ENCODE peak calls at places on chromosomes 1 and 21, in ten cellular contexts. One of them, this sample, is unnamed. For H3K4me1, the result is how much of the 10 kb centered on the place peaks cover.

GRCh38 chr1:225923692-225924555 is at the start of gene PYCR2:
- DNase-seq in HCT116: peak
- DNase-seq in left ventricle myocardium inferior: peak
- DNase-seq in heart right ventricle: peak
- DNase-seq in K562: peak
- DNase-seq in colonic mucosa: peak
- DNase-seq in right lobe of liver: peak
- DNase-seq in heart left ventricle: peak
- DNase-seq in Peyer's patch: peak
- DNase-seq in body of pancreas: peak
- DNase-seq in this sample: peak

GRCh38 chr1:242886137-242886536 is 361.6 kb upstream of the PLD5 start:
- DNase-seq in HCT116: no peak
- DNase-seq in left ventricle myocardium inferior: no peak
- DNase-seq in heart right ventricle: no peak
- DNase-seq in K562: no peak
- DNase-seq in colonic mucosa: peak
- DNase-seq in right lobe of liver: no peak
- DNase-seq in heart left ventricle: no peak
- DNase-seq in Peyer's patch: no peak
- DNase-seq in body of pancreas: no peak
- DNase-seq in this sample: no peak

GRCh38 chr1:37922767-37923550 is 23.9 kb downstream of the INPP5B start:
- DNase-seq in HCT116: no peak
- DNase-seq in left ventricle myocardium inferior: no peak
- DNase-seq in heart right ventricle: no peak
- DNase-seq in K562: peak
- DNase-seq in colonic mucosa: no peak
- DNase-seq in right lobe of liver: no peak
- DNase-seq in heart left ventricle: no peak
- DNase-seq in Peyer's patch: peak
- DNase-seq in body of pancreas: peak
- DNase-seq in this sample: no peak

GRCh38 chr1:2556277-2557145 is at the start of gene TNFRSF14:
- DNase-seq in HCT116: no peak
- DNase-seq in left ventricle myocardium inferior: no peak
- DNase-seq in heart right ventricle: peak
- DNase-seq in K562: peak
- DNase-seq in colonic mucosa: peak
- DNase-seq in right lobe of liver: peak
- DNase-seq in heart left ventricle: peak
- DNase-seq in Peyer's patch: peak
- DNase-seq in body of pancreas: peak
- DNase-seq in this sample: peak

GRCh38 chr1:15736035-15736665 is at the start of gene SLC25A34:
- DNase-seq in HCT116: no peak
- DNase-seq in left ventricle myocardium inferior: peak
- DNase-seq in heart right ventricle: peak
- DNase-seq in K562: no peak
- DNase-seq in colonic mucosa: peak
- DNase-seq in right lobe of liver: peak
- DNase-seq in heart left ventricle: peak
- DNase-seq in Peyer's patch: peak
- DNase-seq in body of pancreas: peak
- DNase-seq in this sample: peak

GRCh38 chr1:108017698-108018097 is 52.7 kb upstream of the VAV3 start:
- DNase-seq in HCT116: no peak
- DNase-seq in left ventricle myocardium inferior: no peak
- DNase-seq in heart right ventricle: no peak
- DNase-seq in K562: no peak
- DNase-seq in colonic mucosa: no peak
- DNase-seq in right lobe of liver: no peak
- DNase-seq in heart left ventricle: no peak
- DNase-seq in Peyer's patch: no peak
- DNase-seq in body of pancreas: no peak
- DNase-seq in this sample: no peak

GRCh38 chr1:75034376-75034775 is 99.8 kb upstream of the LHX8 start:
- DNase-seq in HCT116: no peak
- DNase-seq in left ventricle myocardium inferior: no peak
- DNase-seq in heart right ventricle: no peak
- DNase-seq in K562: no peak
- DNase-seq in colonic mucosa: no peak
- DNase-seq in right lobe of liver: no peak
- DNase-seq in heart left ventricle: no peak
- DNase-seq in Peyer's patch: no peak
- DNase-seq in body of pancreas: no peak
- DNase-seq in this sample: no peak

GRCh38 chr1:64033667-64034215 is 169.7 kb upstream of the UBE2U start:
- DNase-seq in HCT116: no peak
- DNase-seq in left ventricle myocardium inferior: peak
- DNase-seq in heart right ventricle: no peak
- DNase-seq in K562: no peak
- DNase-seq in colonic mucosa: no peak
- DNase-seq in right lobe of liver: no peak
- DNase-seq in heart left ventricle: peak
- DNase-seq in Peyer's patch: no peak
- DNase-seq in body of pancreas: peak
- DNase-seq in this sample: no peak

GRCh38 chr1:66931548-66932124 is 6.8 kb downstream of the MIER1 start:
- DNase-seq in HCT116: no peak
- DNase-seq in left ventricle myocardium inferior: no peak
- DNase-seq in heart right ventricle: no peak
- DNase-seq in K562: no peak
- DNase-seq in colonic mucosa: no peak
- DNase-seq in right lobe of liver: no peak
- DNase-seq in heart left ventricle: no peak
- DNase-seq in Peyer's patch: no peak
- DNase-seq in body of pancreas: no peak
- DNase-seq in this sample: peak

GRCh38 chr1:220374449-220374848 is 102.2 kb upstream of the RAB3GAP2 start:
- DNase-seq in HCT116: no peak
- DNase-seq in left ventricle myocardium inferior: no peak
- DNase-seq in heart right ventricle: no peak
- DNase-seq in K562: no peak
- DNase-seq in colonic mucosa: no peak
- DNase-seq in right lobe of liver: no peak
- DNase-seq in heart left ventricle: no peak
- DNase-seq in Peyer's patch: no peak
- DNase-seq in body of pancreas: no peak
- DNase-seq in this sample: no peak

GRCh38 chr1:229107302-229107815 is 163.6 kb upstream of the RAB4A start:
- DNase-seq in HCT116: no peak
- DNase-seq in left ventricle myocardium inferior: no peak
- DNase-seq in heart right ventricle: no peak
- DNase-seq in K562: no peak
- DNase-seq in colonic mucosa: no peak
- DNase-seq in right lobe of liver: peak
- DNase-seq in heart left ventricle: no peak
- DNase-seq in Peyer's patch: peak
- DNase-seq in body of pancreas: no peak
- DNase-seq in this sample: no peak

GRCh38 chr1:111471012-111471411 is 2.8 kb upstream of the C1orf162 start:
- DNase-seq in HCT116: no peak
- DNase-seq in left ventricle myocardium inferior: peak
- DNase-seq in heart right ventricle: no peak
- DNase-seq in K562: no peak
- DNase-seq in colonic mucosa: peak
- DNase-seq in right lobe of liver: no peak
- DNase-seq in heart left ventricle: peak
- DNase-seq in Peyer's patch: peak
- DNase-seq in body of pancreas: peak
- DNase-seq in this sample: peak

GRCh38 chr21:25350056-25350455 is 257.2 kb downstream of the MRPL39 start:
- DNase-seq in HCT116: no peak
- DNase-seq in left ventricle myocardium inferior: no peak
- DNase-seq in heart right ventricle: no peak
- DNase-seq in K562: peak
- DNase-seq in colonic mucosa: no peak
- DNase-seq in right lobe of liver: no peak
- DNase-seq in heart left ventricle: no peak
- DNase-seq in Peyer's patch: no peak
- DNase-seq in body of pancreas: peak
- DNase-seq in this sample: no peak

GRCh38 chr1:206547104-206547503 is 39.8 kb downstream of the RASSF5 start:
- DNase-seq in HCT116: no peak
- DNase-seq in left ventricle myocardium inferior: no peak
- DNase-seq in heart right ventricle: no peak
- DNase-seq in K562: no peak
- DNase-seq in colonic mucosa: no peak
- DNase-seq in right lobe of liver: no peak
- DNase-seq in heart left ventricle: no peak
- DNase-seq in Peyer's patch: no peak
- DNase-seq in body of pancreas: no peak
- DNase-seq in this sample: no peak

GRCh38 chr21:28089599-28090421 is 902.9 kb downstream of the LTN1 start:
- DNase-seq in HCT116: no peak
- DNase-seq in left ventricle myocardium inferior: peak
- DNase-seq in heart right ventricle: peak
- DNase-seq in K562: no peak
- DNase-seq in colonic mucosa: no peak
- DNase-seq in right lobe of liver: no peak
- DNase-seq in heart left ventricle: peak
- DNase-seq in Peyer's patch: peak
- DNase-seq in body of pancreas: no peak
- DNase-seq in this sample: peak

DNA sequence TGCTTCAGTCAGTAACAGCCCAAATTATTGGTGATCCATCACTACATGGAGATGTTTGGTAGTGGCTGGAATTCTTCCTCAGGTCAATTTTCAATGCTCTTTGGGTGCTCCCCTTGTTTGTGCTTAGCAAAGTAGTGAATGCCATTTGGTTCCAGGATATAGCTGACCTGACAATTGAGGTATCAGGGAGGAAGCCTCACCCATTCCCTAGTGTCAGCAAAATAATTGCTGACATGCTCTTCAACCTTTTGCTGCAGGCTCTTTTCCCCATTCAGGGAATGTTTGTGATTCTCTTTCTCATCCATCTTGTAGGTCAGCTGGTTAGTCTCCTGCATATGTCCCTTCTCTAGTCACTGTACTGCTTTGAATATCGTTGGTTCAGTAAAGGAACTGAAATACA is 7.1 kb upstream of the OR10K1 start:
- DNase-seq in HCT116: no peak
- DNase-seq in left ventricle myocardium inferior: no peak
- DNase-seq in heart right ventricle: no peak
- DNase-seq in K562: no peak
- DNase-seq in colonic mucosa: no peak
- DNase-seq in right lobe of liver: no peak
- DNase-seq in heart left ventricle: no peak
- DNase-seq in Peyer's patch: no peak
- DNase-seq in body of pancreas: no peak
- DNase-seq in this sample: no peak
- H3K27ac ChIP-seq in HCT116: no peak
- H3K27ac ChIP-seq in left ventricle myocardium inferior: no peak
- H3K27ac ChIP-seq in heart right ventricle: no peak
- H3K27ac ChIP-seq in K562: no peak
- H3K27ac ChIP-seq in colonic mucosa: no peak
- H3K27ac ChIP-seq in right lobe of liver: no peak
- H3K27ac ChIP-seq in heart left ventricle: no peak
- H3K27ac ChIP-seq in Peyer's patch: no peak
- H3K27ac ChIP-seq in body of pancreas: no peak
- H3K27ac ChIP-seq in this sample: no peak

DNA sequence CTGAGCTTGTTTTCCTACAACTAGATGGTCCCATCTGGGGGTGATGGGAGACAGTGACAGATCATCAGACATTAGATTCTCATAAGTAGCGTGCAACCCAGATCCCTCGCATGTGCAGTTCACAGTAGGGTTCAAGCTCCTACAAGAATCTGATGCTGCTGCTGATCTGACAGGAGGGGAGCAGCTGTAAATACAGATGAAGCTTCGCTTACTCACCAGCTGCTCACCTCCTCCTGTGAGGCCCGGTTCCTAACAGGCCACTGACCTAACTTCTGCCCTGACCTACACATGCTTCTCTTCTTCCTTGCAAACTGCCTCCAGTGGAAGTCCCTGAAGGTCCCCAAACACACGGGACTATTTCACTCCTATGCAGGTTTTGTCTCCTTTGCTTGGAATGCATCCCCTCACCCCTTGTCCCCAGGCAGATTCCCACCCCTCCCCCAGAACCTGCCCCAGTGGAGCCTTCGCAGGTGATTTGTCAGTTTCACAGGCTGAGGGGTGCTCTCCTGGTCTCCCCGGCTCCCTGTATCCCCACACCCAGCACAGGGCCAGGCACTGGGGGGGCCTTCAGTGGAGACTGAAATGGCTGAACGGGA is 5.7 kb upstream of the ZBTB48 start:
- DNase-seq in HCT116: no peak
- DNase-seq in left ventricle myocardium inferior: no peak
- DNase-seq in heart right ventricle: no peak
- DNase-seq in K562: no peak
- DNase-seq in colonic mucosa: no peak
- DNase-seq in right lobe of liver: no peak
- DNase-seq in heart left ventricle: no peak
- DNase-seq in Peyer's patch: no peak
- DNase-seq in body of pancreas: no peak
- DNase-seq in this sample: no peak
- H3K4me1 ChIP-seq in HCT116: under half
- H3K4me1 ChIP-seq in left ventricle myocardium inferior: under half
- H3K4me1 ChIP-seq in heart right ventricle: under half
- H3K4me1 ChIP-seq in K562: under half
- H3K4me1 ChIP-seq in colonic mucosa: under half
- H3K4me1 ChIP-seq in right lobe of liver: under half
- H3K4me1 ChIP-seq in heart left ventricle: under half
- H3K4me1 ChIP-seq in Peyer's patch: under half
- H3K4me1 ChIP-seq in body of pancreas: under half
- H3K4me1 ChIP-seq in this sample: under half

GRCh38 chr1:200107004-200107470 is 79.5 kb downstream of the NR5A2 start:
- DNase-seq in HCT116: no peak
- DNase-seq in left ventricle myocardium inferior: no peak
- DNase-seq in heart right ventricle: no peak
- DNase-seq in K562: no peak
- DNase-seq in colonic mucosa: no peak
- DNase-seq in right lobe of liver: no peak
- DNase-seq in heart left ventricle: no peak
- DNase-seq in Peyer's patch: no peak
- DNase-seq in body of pancreas: no peak
- DNase-seq in this sample: peak
- H3K4me3 ChIP-seq in HCT116: no peak
- H3K4me3 ChIP-seq in left ventricle myocardium inferior: no peak
- H3K4me3 ChIP-seq in heart right ventricle: no peak
- H3K4me3 ChIP-seq in K562: no peak
- H3K4me3 ChIP-seq in colonic mucosa: no peak
- H3K4me3 ChIP-seq in right lobe of liver: no peak
- H3K4me3 ChIP-seq in heart left ventricle: no peak
- H3K4me3 ChIP-seq in Peyer's patch: no peak
- H3K4me3 ChIP-seq in body of pancreas: no peak
- H3K4me3 ChIP-seq in this sample: no peak

GRCh38 chr1:162903246-162903645 is 42.3 kb upstream of the CCDC190 start:
- DNase-seq in HCT116: no peak
- DNase-seq in left ventricle myocardium inferior: no peak
- DNase-seq in heart right ventricle: no peak
- DNase-seq in K562: no peak
- DNase-seq in colonic mucosa: no peak
- DNase-seq in right lobe of liver: no peak
- DNase-seq in heart left ventricle: no peak
- DNase-seq in Peyer's patch: no peak
- DNase-seq in body of pancreas: no peak
- DNase-seq in this sample: no peak
- H3K27ac ChIP-seq in HCT116: no peak
- H3K27ac ChIP-seq in left ventricle myocardium inferior: no peak
- H3K27ac ChIP-seq in heart right ventricle: no peak
- H3K27ac ChIP-seq in K562: no peak
- H3K27ac ChIP-seq in colonic mucosa: no peak
- H3K27ac ChIP-seq in right lobe of liver: no peak
- H3K27ac ChIP-seq in heart left ventricle: no peak
- H3K27ac ChIP-seq in Peyer's patch: no peak
- H3K27ac ChIP-seq in body of pancreas: no peak
- H3K27ac ChIP-seq in this sample: no peak

GRCh38 chr1:153953859-153954365 is 4.5 kb downstream of the CRTC2 start:
- DNase-seq in HCT116: no peak
- DNase-seq in left ventricle myocardium inferior: no peak
- DNase-seq in heart right ventricle: peak
- DNase-seq in K562: no peak
- DNase-seq in colonic mucosa: no peak
- DNase-seq in right lobe of liver: peak
- DNase-seq in heart left ventricle: no peak
- DNase-seq in Peyer's patch: no peak
- DNase-seq in body of pancreas: no peak
- DNase-seq in this sample: no peak
- H3K4me1 ChIP-seq in HCT116: under half
- H3K4me1 ChIP-seq in left ventricle myocardium inferior: under half
- H3K4me1 ChIP-seq in heart right ventricle: under half
- H3K4me1 ChIP-seq in K562: under half
- H3K4me1 ChIP-seq in colonic mucosa: under half
- H3K4me1 ChIP-seq in right lobe of liver: under half
- H3K4me1 ChIP-seq in heart left ventricle: under half
- H3K4me1 ChIP-seq in Peyer's patch: under half
- H3K4me1 ChIP-seq in body of pancreas: under half
- H3K4me1 ChIP-seq in this sample: under half